ENCODE peak calls at places on chromosomes 4 and X, in four cellular contexts. I is HS-5, L is B cell, U is cardiac muscle cell. G is an unnamed sample.
A peak's percentile ranks its signal among the peaks of the same experiment; 100 is the strongest.

GRCh38 chrX:130994671-130995070 is 63.5 kb upstream of the ARHGAP36 start:
- DNase-seq in I (no peak), L (no peak), U (peak; percentile 10), G (peak; percentile 2)

GRCh38 chrX:153474718-153475117 is 4.3 kb upstream of the HAUS7 start:
- DNase-seq in I (no peak), L (peak; percentile 76), U (peak; percentile 74), G (no peak)

GRCh38 chrX:118901991-118902390 is 72.4 kb upstream of the LONRF3 start:
- DNase-seq in I (no peak), L (no peak), U (no peak), G (no peak)

GRCh38 chr4:124710253-124710849 is 2.2 kb downstream of the ANKRD50 start:
- DNase-seq in I (no peak), L (no peak), U (peak; percentile 31), G (peak; percentile 37)

GRCh38 chr4:160233141-160233540 is 1130.3 kb downstream of the RAPGEF2 start:
- DNase-seq in I (no peak), L (no peak), U (no peak), G (no peak)

GRCh38 chr4:182862166-182862875 is 54.9 kb downstream of the DCTD start:
- DNase-seq in I (no peak), L (no peak), U (no peak), G (no peak)

GRCh38 chrX:1903380-1903935 is 288.6 kb downstream of the ASMT start:
- DNase-seq in I (peak; percentile 66), L (no peak), U (no peak), G (no peak)

GRCh38 chr4:102318526-102318925 is 26.8 kb downstream of the SLC39A8 start:
- DNase-seq in I (no peak), L (no peak), U (no peak), G (no peak)

GRCh38 chr4:178752954-178753525 is 1310.8 kb upstream of the AGA start:
- DNase-seq in I (no peak), L (no peak), U (no peak), G (no peak)

GRCh38 chr4:31058656-31059055 is 338.5 kb downstream of the PCDH7 start:
- DNase-seq in I (no peak), L (no peak), U (no peak), G (peak; percentile 77)

GRCh38 chrX:150587585-150588503 is 19.4 kb downstream of the MTM1 start:
- DNase-seq in I (no peak), L (no peak), U (peak; percentile 46), G (no peak)

GRCh38 chr4:110869114-110869513 is 246.2 kb upstream of the PITX2 start:
- DNase-seq in I (peak; percentile 48), L (no peak), U (no peak), G (no peak)

GRCh38 chrX:39811391-39811790 is 286.4 kb downstream of the BCOR start:
- DNase-seq in I (no peak), L (no peak), U (no peak), G (peak; percentile 57)

GRCh38 chrX:12979630-12980015 is 4.7 kb downstream of the TMSB4X start:
- DNase-seq in I (no peak), L (no peak), U (no peak), G (no peak)

GRCh38 chr4:29276150-29276549 is 1444.0 kb upstream of the PCDH7 start:
- DNase-seq in I (no peak), L (no peak), U (no peak), G (no peak)

GRCh38 chr4:98482847-98483806 is 175.3 kb downstream of the TSPAN5 start:
- DNase-seq in I (peak; percentile 31), L (no peak), U (no peak), G (no peak)